ENCODE peak calls at places on chromosomes 4 and X, in four cellular contexts. E is K562, C is HepG2, S is H1. T is an unnamed sample.

GRCh38 chr4:140083320-140083719 is 70.7 kb downstream of the MAML3 start:
- DNase-seq in E (no peak), C (no peak), S (no peak), T (no peak)

GRCh38 chrX:39532761-39533160 is 565.0 kb downstream of the BCOR start:
- DNase-seq in E (no peak), C (no peak), S (no peak), T (no peak)

GRCh38 chrX:8105531-8105930 is 65.5 kb downstream of the VCX2 start:
- DNase-seq in E (no peak), C (no peak), S (no peak), T (no peak)

GRCh38 chr4:5014007-5014682 is 5.1 kb downstream of the CYTL1 start:
- DNase-seq in E (no peak), C (no peak), S (no peak), T (no peak)

GRCh38 chr4:11801466-11802446 is 373.1 kb upstream of the HS3ST1 start:
- DNase-seq in E (no peak), C (no peak), S (no peak), T (peak)

GRCh38 chrX:9595131-9595530 is 130.3 kb downstream of the TBL1X start:
- DNase-seq in E (no peak), C (no peak), S (no peak), T (no peak)

GRCh38 chrX:68999351-68999750 is 165.9 kb downstream of the PJA1 start:
- DNase-seq in E (no peak), C (no peak), S (no peak), T (peak)

GRCh38 chr4:100548209-100548579 is 30.4 kb upstream of the EMCN start:
- DNase-seq in E (no peak), C (no peak), S (no peak), T (no peak)

GRCh38 chr4:53281438-53281837 is 84.4 kb downstream of the SCFD2 start:
- DNase-seq in E (no peak), C (no peak), S (no peak), T (no peak)

GRCh38 chr4:158929939-158930344 is 161.1 kb downstream of the FNIP2 start:
- DNase-seq in E (no peak), C (no peak), S (no peak), T (no peak)

GRCh38 chr4:104494822-104495559 is at the start of gene CXXC4:
- DNase-seq in E (peak), C (peak), S (peak), T (peak)

GRCh38 chr4:70969076-70969475 is 24.4 kb upstream of the DCK start:
- DNase-seq in E (no peak), C (no peak), S (no peak), T (no peak)

DNA sequence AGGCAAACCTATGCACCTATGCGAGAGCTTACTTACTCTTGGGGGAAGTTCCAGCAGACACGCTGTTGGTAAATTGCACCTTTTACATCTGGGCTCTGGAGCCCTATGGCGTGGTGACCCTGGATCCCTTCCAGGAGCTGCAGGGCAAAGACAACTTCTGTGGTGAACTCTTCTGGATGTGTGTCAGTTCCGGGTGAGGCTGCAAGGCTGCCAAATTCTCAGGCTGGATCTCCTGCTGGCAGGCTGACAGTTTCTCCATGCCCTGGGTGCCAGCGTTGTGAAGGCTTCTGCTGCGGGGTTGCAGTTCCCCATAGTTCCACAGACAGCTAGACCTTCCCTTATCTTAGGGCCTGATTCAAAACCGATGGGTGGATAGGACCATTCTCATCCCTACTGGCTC is 37.9 kb downstream of the RAP2C start:
- DNase-seq in E (no peak), C (no peak), S (no peak), T (no peak)
- TF ChIP-seq RNF2 in E (no peak), C (no peak), S (no peak), T (no peak)

GRCh38 chrX:104195489-104196084 is 29.3 kb downstream of the FAM199X start:
- DNase-seq in E (peak), C (peak), S (no peak), T (peak)
- TF ChIP-seq RNF2 in E (no peak), C (no peak), S (no peak), T (no peak)

DNA sequence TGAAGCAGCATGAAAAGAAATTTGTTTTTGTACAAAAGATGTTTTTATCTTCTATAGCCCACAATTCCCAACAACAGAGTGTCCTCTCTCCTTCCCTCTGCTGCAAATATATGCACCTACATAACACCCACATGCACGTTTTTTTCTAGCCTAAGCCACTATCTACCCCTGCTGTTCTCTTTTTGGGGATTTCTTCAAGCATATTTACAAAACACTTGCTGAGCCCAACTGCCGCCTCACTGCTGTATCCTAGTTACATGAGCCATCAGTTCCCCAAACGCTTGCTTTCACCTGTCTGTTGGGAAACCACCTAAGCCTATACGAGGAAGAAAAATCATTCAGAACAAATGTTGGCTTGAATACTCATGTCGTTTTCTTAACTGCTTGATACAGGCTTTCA is 127.2 kb downstream of the CHRNA9 start:
- DNase-seq in E (no peak), C (no peak), S (no peak), T (no peak)
- TF ChIP-seq RNF2 in E (no peak), C (no peak), S (no peak), T (no peak)

GRCh38 chr4:166198921-166199320 is 325.9 kb downstream of the TLL1 start:
- DNase-seq in E (no peak), C (no peak), S (no peak), T (no peak)
- TF ChIP-seq RNF2 in E (no peak), C (no peak), S (no peak), T (no peak)

GRCh38 chrX:2650865-2651264 is 40.2 kb upstream of the CD99 start:
- DNase-seq in E (no peak), C (no peak), S (no peak), T (no peak)

GRCh38 chrX:2652106-2652505 is 39.0 kb upstream of the CD99 start:
- DNase-seq in E (no peak), C (no peak), S (no peak), T (no peak)

GRCh38 chrX:2657532-2657931 is 33.6 kb upstream of the CD99 start:
- DNase-seq in E (no peak), C (peak), S (no peak), T (no peak)

GRCh38 chrX:2656243-2656836 is 34.8 kb upstream of the CD99 start:
- DNase-seq in E (no peak), C (peak), S (no peak), T (no peak)

GRCh38 chrX:2654436-2655340 is 36.4 kb upstream of the CD99 start:
- DNase-seq in E (no peak), C (peak), S (no peak), T (peak)
- TF ChIP-seq RNF2 in E (no peak), C (no peak), S (no peak), T (no peak)

DNA sequence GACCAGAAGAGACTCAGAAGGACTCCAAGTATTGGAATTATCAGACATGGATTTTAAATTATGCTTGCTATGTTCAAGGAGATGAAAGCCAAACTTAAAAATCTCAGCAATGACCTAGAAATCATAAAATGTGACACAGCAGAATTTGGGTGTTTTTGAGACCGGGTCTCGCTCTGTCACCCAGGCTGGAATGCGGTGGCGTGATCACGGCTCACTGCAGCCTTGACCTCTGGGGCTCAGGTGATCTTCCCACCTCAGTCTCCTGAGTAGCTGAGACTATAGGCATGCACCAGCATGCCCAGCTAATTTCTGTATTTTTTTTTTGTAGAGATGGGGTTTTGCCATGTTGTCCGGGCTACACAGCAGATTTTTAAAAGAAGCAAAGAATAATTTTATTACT is 12.7 kb downstream of the TAB3 start:
- DNase-seq in E (no peak), C (peak), S (no peak), T (no peak)
- TF ChIP-seq RNF2 in E (no peak), C (no peak), S (no peak), T (no peak)

GRCh38 chr4:2871466-2871865 is 27.8 kb downstream of the ADD1 start:
- DNase-seq in E (no peak), C (no peak), S (no peak), T (no peak)

GRCh38 chr4:2874861-2875260 is 31.2 kb downstream of the ADD1 start:
- DNase-seq in E (no peak), C (no peak), S (no peak), T (no peak)

GRCh38 chr4:2871911-2872310 is 28.3 kb downstream of the ADD1 start:
- DNase-seq in E (no peak), C (no peak), S (no peak), T (no peak)

GRCh38 chr4:2875556-2875955 is 31.9 kb downstream of the ADD1 start:
- DNase-seq in E (no peak), C (no peak), S (no peak), T (no peak)

DNA sequence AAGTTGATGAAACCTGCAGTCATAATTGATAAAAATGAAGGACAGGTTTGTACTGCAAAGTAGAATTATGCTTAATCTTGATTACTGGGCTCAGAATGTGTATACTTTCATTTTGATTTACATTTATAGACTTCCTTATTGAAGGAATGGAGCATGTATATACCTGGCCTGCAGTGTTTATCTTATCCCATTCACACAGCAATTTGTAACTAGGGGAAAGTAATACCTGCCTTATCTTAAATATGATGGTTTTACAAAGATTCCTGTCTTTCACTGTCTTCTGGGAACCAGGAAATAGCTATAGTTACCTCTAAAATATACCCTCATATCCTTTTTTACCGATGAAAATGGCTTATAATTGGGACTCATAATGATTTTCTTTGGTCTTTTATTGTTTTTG is 29.7 kb downstream of the ADD1 start:
- DNase-seq in E (no peak), C (no peak), S (no peak), T (no peak)
- TF ChIP-seq RNF2 in E (no peak), C (no peak), S (no peak), T (no peak)

T was measured in A549.